ENCODE peak calls at places on chromosomes 16 and 17, in nine cellular contexts. Q is CD8-positive, alpha-beta T cell; G is AG04450; H is heart right ventricle; K is activated B cell treated with CpG ODN at 0.5 μM for 24 hours; V is BE2C; R is fibroblast of lung; Y is astrocyte of the spinal cord; S is GM13977. U is an unnamed sample.

GRCh38 chr17:17751489-17751995 is 70.3 kb downstream of the RAI1 start:
- DNase-seq in Q (peak), G (no peak), H (no peak), K (no peak), V (no peak), R (no peak), Y (no peak), S (no peak), U (no peak)

GRCh38 chr17:43068570-43069367 is 43.7 kb downstream of the RND2 start:
- DNase-seq in Q (no peak), G (no peak), H (no peak), K (no peak), V (no peak), R (no peak), Y (no peak), S (no peak), U (peak)

GRCh38 chr17:7997186-7997585 is 5.2 kb upstream of the GUCY2D start:
- DNase-seq in Q (peak), G (no peak), H (peak), K (no peak), V (no peak), R (peak), Y (peak), S (no peak), U (peak)

GRCh38 chr16:15847621-15848175 is 9.1 kb downstream of the MYH11 start:
- DNase-seq in Q (no peak), G (no peak), H (no peak), K (no peak), V (no peak), R (no peak), Y (no peak), S (no peak), U (no peak)

GRCh38 chr17:57002904-57003303 is 25.0 kb downstream of the SCPEP1 start:
- DNase-seq in Q (no peak), G (no peak), H (no peak), K (no peak), V (no peak), R (no peak), Y (no peak), S (no peak), U (peak)

GRCh38 chr16:69732101-69732500 is 5.7 kb upstream of the NQO1 start:
- DNase-seq in Q (no peak), G (no peak), H (no peak), K (no peak), V (no peak), R (no peak), Y (no peak), S (no peak), U (no peak)

GRCh38 chr17:32971171-32971570 is 20.5 kb upstream of the SPACA3 start:
- DNase-seq in Q (no peak), G (no peak), H (no peak), K (no peak), V (no peak), R (peak), Y (peak), S (no peak), U (no peak)

GRCh38 chr17:77396610-77397009 is 255.8 kb downstream of the SEC14L1 start:
- DNase-seq in Q (no peak), G (no peak), H (no peak), K (no peak), V (no peak), R (no peak), Y (no peak), S (no peak), U (no peak)

GRCh38 chr16:4865231-4865860 is 18.1 kb downstream of the UBN1 start:
- DNase-seq in Q (no peak), G (no peak), H (no peak), K (no peak), V (no peak), R (no peak), Y (no peak), S (no peak), U (no peak)

GRCh38 chr17:40019140-40019991 is 4.1 kb downstream of the CSF3 start:
- DNase-seq in Q (no peak), G (peak), H (no peak), K (no peak), V (no peak), R (peak), Y (peak), S (no peak), U (peak)
- TF ChIP-seq CTCF in Q (no peak), G (no peak), H (no peak), K (no peak), V (no peak), R (peak), Y (no peak), S (no peak), U (no peak)

GRCh38 chr17:27548369-27548768 is 82.6 kb upstream of the LGALS9 start:
- DNase-seq in Q (no peak), G (no peak), H (no peak), K (no peak), V (no peak), R (no peak), Y (no peak), S (no peak), U (no peak)
- TF ChIP-seq CTCF in Q (no peak), G (no peak), H (no peak), K (no peak), V (no peak), R (no peak), Y (no peak), S (no peak), U (no peak)

DNA sequence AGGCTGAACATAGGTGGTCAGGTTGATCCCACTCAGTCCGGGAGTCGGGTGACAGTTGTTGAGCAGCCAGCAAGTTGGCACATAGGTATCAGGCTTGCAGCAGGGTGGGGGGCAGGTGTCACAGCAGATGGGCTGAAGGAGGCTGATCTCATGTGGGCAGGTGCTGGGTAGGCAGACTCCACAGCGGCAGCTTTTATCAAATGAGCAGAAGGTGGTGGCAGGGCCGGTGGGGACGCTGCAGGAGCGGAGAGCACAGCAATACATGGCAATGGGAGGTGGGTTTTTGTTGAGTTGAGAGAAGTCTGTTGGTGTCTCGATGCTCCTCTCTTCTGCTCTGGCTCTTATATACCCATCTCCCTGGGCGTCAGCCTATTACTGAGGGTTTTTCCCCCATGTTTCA is at the start of gene KRTAP3-1:
- DNase-seq in Q (no peak), G (no peak), H (no peak), K (no peak), V (no peak), R (no peak), Y (no peak), S (no peak), U (no peak)
- TF ChIP-seq CTCF in Q (no peak), G (no peak), H (no peak), K (no peak), V (no peak), R (no peak), Y (no peak), S (no peak), U (no peak)

DNA sequence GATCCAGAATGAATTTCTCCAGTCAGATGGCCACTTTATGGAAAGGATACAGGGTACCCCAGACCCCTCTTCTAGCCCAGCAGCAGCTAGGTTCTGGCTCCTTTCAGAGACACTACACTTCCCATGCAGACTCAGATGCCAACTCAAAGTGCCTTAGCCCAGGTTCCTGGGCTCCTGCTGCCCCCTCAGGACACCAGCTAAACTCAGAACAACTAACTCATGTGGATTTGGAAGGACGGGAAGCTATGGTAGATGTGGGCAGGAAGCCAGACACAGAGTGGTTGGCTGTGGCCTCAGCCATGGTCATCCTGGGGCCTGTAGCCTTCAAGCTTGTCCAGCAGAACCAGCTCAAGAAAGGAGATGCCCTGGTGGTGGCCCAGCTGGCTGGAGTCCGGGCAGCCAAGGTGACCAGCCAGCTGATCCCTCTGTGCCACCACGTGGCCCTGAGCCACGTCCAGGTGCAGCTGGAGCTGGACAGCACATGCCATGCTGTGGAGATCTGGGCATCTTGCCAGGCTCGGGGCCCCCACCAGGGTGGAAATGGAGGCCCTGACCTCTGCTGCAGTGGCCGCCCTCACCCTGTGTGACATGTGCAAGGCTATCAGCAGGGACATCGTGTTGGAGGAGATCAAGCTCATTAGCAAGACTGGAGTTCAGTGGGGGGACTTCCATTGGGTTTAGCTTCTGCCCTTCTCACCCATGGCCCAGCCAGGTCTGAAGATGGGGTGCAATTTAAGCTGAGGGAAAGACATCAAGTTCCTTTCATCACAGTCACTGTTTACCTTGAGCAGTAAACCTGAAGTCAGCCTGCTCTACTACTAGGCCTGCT is 111.8 kb downstream of the N4BP1 start:
- DNase-seq in Q (no peak), G (no peak), H (no peak), K (no peak), V (no peak), R (no peak), Y (no peak), S (no peak), U (no peak)
- TF ChIP-seq CTCF in Q (no peak), G (no peak), H (no peak), K (no peak), V (no peak), R (no peak), Y (no peak), S (no peak), U (no peak)

GRCh38 chr17:67270411-67270810 is 25.4 kb upstream of the HELZ start:
- DNase-seq in Q (no peak), G (no peak), H (no peak), K (no peak), V (no peak), R (no peak), Y (no peak), S (no peak), U (no peak)

GRCh38 chr17:67276075-67276474 is 31.1 kb upstream of the HELZ start:
- DNase-seq in Q (no peak), G (no peak), H (no peak), K (no peak), V (peak), R (no peak), Y (no peak), S (no peak), U (peak)

GRCh38 chr17:67273900-67274299 is 28.9 kb upstream of the HELZ start:
- DNase-seq in Q (no peak), G (no peak), H (no peak), K (no peak), V (no peak), R (no peak), Y (no peak), S (no peak), U (no peak)

GRCh38 chr17:67274466-67274865 is 29.5 kb upstream of the HELZ start:
- DNase-seq in Q (no peak), G (no peak), H (no peak), K (no peak), V (no peak), R (no peak), Y (no peak), S (no peak), U (no peak)

DNA sequence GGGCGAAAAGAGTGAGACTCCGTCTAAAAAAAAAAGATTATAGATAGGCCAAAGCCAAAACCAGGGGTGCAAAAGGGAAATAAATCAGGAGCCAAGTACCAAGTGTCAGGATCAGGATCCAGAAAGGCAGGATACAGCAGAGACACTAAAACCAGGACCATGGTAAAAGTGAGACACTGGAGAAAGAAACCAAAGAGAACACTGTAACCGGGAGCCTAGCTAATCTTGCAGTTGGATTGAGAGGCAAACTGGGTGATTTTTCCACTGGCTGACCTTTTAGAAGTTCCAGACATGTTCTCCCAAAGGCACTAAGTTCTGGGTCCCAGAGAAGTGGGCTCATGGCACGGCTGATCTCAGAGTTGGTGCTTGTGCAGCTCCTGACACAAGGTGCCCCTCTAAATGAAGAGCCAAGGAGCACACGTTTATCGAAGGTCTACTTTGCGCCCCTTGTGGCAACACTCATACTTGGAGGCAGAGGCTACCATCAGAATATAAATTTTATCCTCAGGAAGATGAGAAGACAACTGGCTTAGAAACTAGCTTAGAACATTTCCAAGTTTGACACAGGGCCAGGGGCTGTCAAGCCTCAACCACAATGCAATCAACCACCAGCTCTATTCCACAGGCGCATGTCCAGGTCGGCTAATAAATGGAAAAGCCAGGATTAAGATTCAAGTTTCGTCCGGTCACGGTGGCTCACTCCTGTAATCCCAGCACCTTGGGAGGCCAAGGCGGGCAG is 27.5 kb upstream of the HELZ start:
- DNase-seq in Q (no peak), G (no peak), H (no peak), K (no peak), V (no peak), R (peak), Y (no peak), S (peak), U (no peak)
- TF ChIP-seq CTCF in Q (no peak), G (peak), H (no peak), K (no peak), V (peak), R (peak), Y (peak), S (no peak), U (no peak)

DNA sequence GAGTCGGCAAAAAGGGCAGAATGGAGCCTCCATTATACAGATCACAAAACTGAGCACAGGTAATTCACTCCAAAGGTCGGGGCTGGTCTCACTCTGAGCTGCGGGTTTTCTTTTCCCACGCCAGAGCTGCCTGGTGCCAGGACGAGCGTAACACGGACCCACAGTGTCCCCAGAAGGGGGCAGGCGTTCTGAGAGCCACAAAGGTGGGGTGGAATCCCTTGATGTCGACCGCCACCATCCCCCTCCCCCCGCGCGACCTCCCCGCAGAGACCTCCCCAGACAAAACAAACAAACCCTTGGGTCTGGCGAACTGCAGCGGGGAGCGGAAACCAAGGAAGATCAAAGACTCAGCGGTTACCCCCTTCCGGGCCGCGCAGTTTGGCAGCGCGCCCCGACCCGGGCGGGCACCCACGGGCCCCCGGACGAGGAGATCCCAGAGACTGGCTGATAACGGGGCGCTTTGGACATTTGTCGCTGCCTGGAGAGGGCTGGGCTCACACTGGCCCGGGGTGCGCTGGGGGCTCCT is 793 bp upstream of the NKD1 start:
- DNase-seq in Q (peak), G (no peak), H (no peak), K (peak), V (peak), R (peak), Y (peak), S (peak), U (peak)
- TF ChIP-seq CTCF in Q (no peak), G (no peak), H (peak), K (no peak), V (no peak), R (peak), Y (peak), S (peak), U (no peak)

GRCh38 chr16:47045023-47045422 is 71.5 kb upstream of the DNAJA2 start:
- DNase-seq in Q (no peak), G (no peak), H (no peak), K (no peak), V (no peak), R (peak), Y (no peak), S (no peak), U (no peak)
- TF ChIP-seq CTCF in Q (no peak), G (no peak), H (no peak), K (no peak), V (no peak), R (no peak), Y (no peak), S (no peak), U (no peak)

GRCh38 chr17:58329035-58329807 is 626 bp upstream of the TSPOAP1 start:
- DNase-seq in Q (peak), G (no peak), H (no peak), K (peak), V (no peak), R (no peak), Y (no peak), S (peak), U (no peak)
- TF ChIP-seq CTCF in Q (peak), G (peak), H (no peak), K (no peak), V (no peak), R (peak), Y (peak), S (peak), U (no peak)

GRCh38 chr17:53032861-53033271 is 789.9 kb upstream of the KIF2B start:
- DNase-seq in Q (no peak), G (no peak), H (peak), K (no peak), V (peak), R (peak), Y (peak), S (no peak), U (peak)
- TF ChIP-seq CTCF in Q (no peak), G (no peak), H (peak), K (no peak), V (peak), R (peak), Y (no peak), S (peak), U (peak)

U was measured in MCF 10A.